ENCODE peak calls at places on chromosomes 13 and 19, in eight cellular contexts. C is brain microvascular endothelial cell, Z is foreskin fibroblast, T is RWPE1, V is thoracic aorta, I is progenitor cell of endocrine pancreas, U is GM06990, L is lung. Y is an unnamed sample.

GRCh38 chr19:19425170-19425875 is 19.8 kb downstream of the GATAD2A start:
- DNase-seq in C (no peak), Z (no peak), T (no peak), V (no peak), I (no peak), U (no peak), L (no peak), Y (no peak)

GRCh38 chr19:42134671-42135070 is 2.4 kb upstream of the POU2F2 start:
- DNase-seq in C (no peak), Z (no peak), T (no peak), V (no peak), I (no peak), U (no peak), L (no peak), Y (no peak)

GRCh38 chr19:18879579-18880373 is 16.2 kb downstream of the CERS1 start:
- DNase-seq in C (no peak), Z (no peak), T (peak), V (no peak), I (no peak), U (peak), L (no peak), Y (no peak)

GRCh38 chr19:33193864-33194362 is at the start of gene LRP3:
- DNase-seq in C (no peak), Z (no peak), T (no peak), V (no peak), I (peak), U (no peak), L (no peak), Y (no peak)

GRCh38 chr13:87953381-87953780 is 282.2 kb downstream of the SLITRK5 start:
- DNase-seq in C (no peak), Z (no peak), T (no peak), V (no peak), I (no peak), U (no peak), L (no peak), Y (no peak)

GRCh38 chr13:109369357-109370052 is 416.9 kb downstream of the IRS2 start:
- DNase-seq in C (no peak), Z (no peak), T (no peak), V (no peak), I (no peak), U (no peak), L (no peak), Y (no peak)

GRCh38 chr13:98022210-98022609 is 68.7 kb downstream of the IPO5 start:
- DNase-seq in C (peak), Z (peak), T (no peak), V (no peak), I (no peak), U (no peak), L (peak), Y (no peak)

GRCh38 chr13:99174533-99175100 is 26.0 kb upstream of the UBAC2 start:
- DNase-seq in C (no peak), Z (no peak), T (no peak), V (no peak), I (no peak), U (no peak), L (no peak), Y (no peak)

GRCh38 chr13:48839171-48839570 is 136.5 kb upstream of the FNDC3A start:
- DNase-seq in C (no peak), Z (no peak), T (no peak), V (no peak), I (no peak), U (no peak), L (no peak), Y (no peak)

GRCh38 chr19:13796301-13797057 is 1.2 kb downstream of the ZSWIM4 start:
- DNase-seq in C (peak), Z (peak), T (peak), V (peak), I (no peak), U (peak), L (peak), Y (peak)

GRCh38 chr19:47176627-47177090 is 46.0 kb downstream of the SAE1 start:
- DNase-seq in C (peak), Z (peak), T (no peak), V (no peak), I (no peak), U (no peak), L (no peak), Y (no peak)

GRCh38 chr13:68257111-68257842 is 1027.1 kb upstream of the PCDH9 start:
- DNase-seq in C (peak), Z (no peak), T (no peak), V (no peak), I (no peak), U (no peak), L (no peak), Y (no peak)

GRCh38 chr13:106617561-106617960 is 49.6 kb upstream of the ARGLU1 start:
- DNase-seq in C (peak), Z (peak), T (peak), V (no peak), I (no peak), U (no peak), L (no peak), Y (no peak)

GRCh38 chr13:62512194-62513141 is 1096.8 kb upstream of the PCDH20 start:
- DNase-seq in C (peak), Z (peak), T (peak), V (no peak), I (no peak), U (peak), L (no peak), Y (no peak)

GRCh38 chr19:13153627-13154240 is 3.5 kb downstream of the IER2 start:
- DNase-seq in C (no peak), Z (no peak), T (no peak), V (no peak), I (peak), U (no peak), L (no peak), Y (no peak)

GRCh38 chr13:93496985-93497673 is 270.5 kb downstream of the GPC6 start:
- DNase-seq in C (no peak), Z (no peak), T (no peak), V (no peak), I (no peak), U (no peak), L (no peak), Y (no peak)

GRCh38 chr19:55654833-55655647 is at the start of gene U2AF2:
- DNase-seq in C (peak), Z (peak), T (peak), V (peak), I (peak), U (peak), L (peak), Y (peak)
- TF ChIP-seq CTCF in C (no peak), Z (no peak), T (no peak), V (no peak), I (no peak), U (no peak), L (no peak), Y (no peak)

GRCh38 chr13:23372264-23372905 is 61.1 kb downstream of the SACS start:
- DNase-seq in C (peak), Z (peak), T (no peak), V (no peak), I (no peak), U (no peak), L (no peak), Y (peak)

GRCh38 chr13:23380534-23380933 is 53.0 kb downstream of the SACS start:
- DNase-seq in C (no peak), Z (peak), T (no peak), V (no peak), I (no peak), U (no peak), L (no peak), Y (no peak)

GRCh38 chr13:23378009-23378632 is 55.4 kb downstream of the SACS start:
- DNase-seq in C (peak), Z (peak), T (peak), V (peak), I (no peak), U (peak), L (no peak), Y (no peak)

GRCh38 chr13:23377603-23378002 is 55.9 kb downstream of the SACS start:
- DNase-seq in C (no peak), Z (no peak), T (no peak), V (no peak), I (no peak), U (no peak), L (no peak), Y (no peak)

GRCh38 chr13:23375007-23375971 is 58.2 kb downstream of the SACS start:
- DNase-seq in C (peak), Z (peak), T (peak), V (peak), I (peak), U (peak), L (peak), Y (peak)
- TF ChIP-seq CTCF in C (no peak), Z (no peak), T (peak), V (peak), I (peak), U (no peak), L (no peak), Y (peak)

GRCh38 chr19:49890349-49891311 is 6.1 kb downstream of the IL4I1 start:
- DNase-seq in C (no peak), Z (no peak), T (peak), V (no peak), I (no peak), U (peak), L (no peak), Y (no peak)
- TF ChIP-seq CTCF in C (no peak), Z (no peak), T (peak), V (no peak), I (peak), U (no peak), L (no peak), Y (peak)

GRCh38 chr13:52010890-52011689 is at the start of gene ATP7B:
- DNase-seq in C (no peak), Z (peak), T (peak), V (no peak), I (peak), U (peak), L (no peak), Y (no peak)
- TF ChIP-seq CTCF in C (peak), Z (peak), T (no peak), V (no peak), I (peak), U (no peak), L (no peak), Y (peak)

DNA sequence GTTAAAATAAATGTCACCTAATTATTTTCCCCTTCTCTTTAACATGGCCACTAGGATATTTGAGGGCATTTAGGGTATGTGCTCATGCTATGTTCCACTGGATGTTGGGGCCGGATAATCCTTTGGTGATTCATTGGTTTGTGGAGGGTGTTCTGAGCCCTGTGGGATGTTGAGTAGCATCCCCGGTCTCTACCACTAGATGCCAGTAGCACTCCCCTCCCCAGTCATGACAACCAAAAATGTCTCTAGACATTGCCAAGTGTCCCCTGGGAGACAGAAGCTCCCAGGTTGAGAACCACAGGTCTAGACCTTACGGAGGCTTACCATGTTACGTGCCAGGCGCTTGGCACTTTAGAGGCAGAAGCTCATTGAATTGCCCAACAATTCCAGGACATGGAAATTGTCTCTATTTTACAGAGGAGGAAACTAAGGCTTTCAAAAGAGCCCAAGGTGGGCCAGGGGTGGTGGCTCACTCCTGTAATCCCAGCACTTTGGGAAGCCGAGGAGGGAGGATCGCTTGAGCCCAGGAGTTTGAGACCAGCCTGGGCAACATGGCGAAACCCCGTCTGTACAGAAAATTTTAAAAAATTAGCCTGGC is 14.1 kb downstream of the SHANK1 start:
- DNase-seq in C (peak), Z (peak), T (peak), V (no peak), I (no peak), U (no peak), L (no peak), Y (no peak)
- TF ChIP-seq CTCF in C (peak), Z (peak), T (peak), V (no peak), I (peak), U (peak), L (peak), Y (peak)

DNA sequence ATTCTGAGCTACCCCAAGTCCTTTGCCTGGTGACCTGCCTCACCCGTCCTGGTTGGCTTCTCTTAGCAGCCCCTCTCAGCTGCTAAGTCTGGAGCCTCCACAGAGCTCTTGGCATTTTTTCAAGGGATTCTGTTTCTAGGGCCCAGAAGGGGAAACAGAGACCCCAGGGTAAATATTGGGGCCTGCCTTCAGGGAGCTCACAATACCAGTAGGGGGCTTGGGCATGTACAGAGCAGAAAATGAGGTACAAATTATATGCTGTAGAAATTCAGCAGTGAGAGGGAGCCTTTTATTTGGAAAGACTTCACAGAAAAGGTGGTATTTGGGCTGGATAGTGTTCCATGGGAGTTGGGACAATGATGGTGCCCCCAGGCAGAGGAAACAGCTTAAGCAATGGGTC is 3.7 kb downstream of the SAMD4B start:
- DNase-seq in C (no peak), Z (no peak), T (no peak), V (no peak), I (no peak), U (no peak), L (no peak), Y (no peak)
- TF ChIP-seq CTCF in C (peak), Z (no peak), T (no peak), V (no peak), I (peak), U (no peak), L (no peak), Y (no peak)

GRCh38 chr19:43662487-43662886 is 7.5 kb downstream of the PLAUR start:
- DNase-seq in C (no peak), Z (no peak), T (no peak), V (no peak), I (no peak), U (no peak), L (no peak), Y (no peak)
- TF ChIP-seq CTCF in C (peak), Z (peak), T (peak), V (no peak), I (peak), U (no peak), L (no peak), Y (peak)